ENCODE peak calls at places on chromosomes 2 and 18, in four cellular contexts. K, T, B and N are unnamed samples.

GRCh38 chr2:133152801-133153200 is 415.5 kb downstream of the NCKAP5 start:
- DNase-seq in T (no peak), K (no peak), B (no peak), N (no peak)

GRCh38 chr2:26251893-26252292 is 7.2 kb downstream of the HADHB start:
- DNase-seq in T (no peak), K (no peak), B (no peak), N (no peak)

GRCh38 chr2:237222683-237223082 is 137.0 kb downstream of the COPS8 start:
- DNase-seq in K (no peak), B (no peak), T (no peak), N (no peak)

GRCh38 chr18:62781893-62782292 is 66.6 kb downstream of the PHLPP1 start:
- DNase-seq in B (no peak), K (no peak), T (peak), N (no peak)

GRCh38 chr2:317501-318424 is 29.9 kb upstream of the ALKAL2 start:
- DNase-seq in K (peak), B (no peak), T (no peak), N (no peak)

GRCh38 chr2:226420646-226421045 is 379.0 kb downstream of the IRS1 start:
- DNase-seq in K (no peak), B (no peak), T (no peak), N (no peak)

GRCh38 chr2:929011-929735 is 21.5 kb upstream of the SNTG2 start:
- DNase-seq in T (no peak), K (no peak), B (no peak), N (no peak)

GRCh38 chr18:71324356-71324755 is 1035.5 kb downstream of the SOCS6 start:
- DNase-seq in K (no peak), B (no peak), T (no peak), N (no peak)

GRCh38 chr18:25144835-25145234 is 207.1 kb downstream of the ZNF521 start:
- DNase-seq in T (no peak), B (no peak), K (no peak), N (no peak)

GRCh38 chr18:332721-333513 is 65.1 kb upstream of the THOC1 start:
- DNase-seq in T (no peak), K (no peak), B (no peak), N (no peak)

GRCh38 chr18:48961547-48961946 is 10.8 kb upstream of the SMAD7 start:
- DNase-seq in T (no peak), B (no peak), K (no peak), N (no peak)

GRCh38 chr2:112118148-112118547 is 20.0 kb upstream of the FBLN7 start:
- DNase-seq in B (no peak), T (no peak), K (no peak), N (no peak)

GRCh38 chr2:64942693-64943092 is 46.5 kb upstream of the SLC1A4 start:
- DNase-seq in K (no peak), T (no peak), B (no peak), N (no peak)

GRCh38 chr18:50151876-50152275 is 43.1 kb downstream of the MYO5B start:
- DNase-seq in K (peak), T (no peak), B (no peak), N (no peak)

GRCh38 chr18:27121108-27121507 is 64.0 kb downstream of the CHST9 start:
- DNase-seq in K (no peak), T (no peak), B (no peak), N (no peak)

GRCh38 chr18:63307555-63308200 is 11.9 kb downstream of the BCL2 start:
- DNase-seq in K (no peak), B (no peak), T (no peak), N (no peak)

GRCh38 chr2:5520352-5520996 is 171.7 kb upstream of the SOX11 start:
- DNase-seq in B (no peak), T (no peak), K (no peak), N (no peak)

GRCh38 chr18:61579581-61579980 is 246.4 kb downstream of the CDH20 start:
- DNase-seq in K (no peak), B (no peak), T (no peak), N (no peak)

GRCh38 chr18:61869631-61870030 is 23.2 kb downstream of the RNF152 start:
- DNase-seq in T (no peak), K (no peak), B (no peak), N (no peak)

GRCh38 chr2:20186078-20186854 is 38.7 kb downstream of the SDC1 start:
- DNase-seq in B (no peak), T (peak), K (peak), N (peak)

GRCh38 chr2:120400546-120400945 is 54.6 kb downstream of the INHBB start:
- DNase-seq in B (no peak), T (no peak), K (no peak), N (no peak)

GRCh38 chr2:119282966-119283511 is 59.4 kb downstream of the STEAP3 start:
- DNase-seq in K (no peak), T (no peak), B (no peak), N (no peak)

DNA sequence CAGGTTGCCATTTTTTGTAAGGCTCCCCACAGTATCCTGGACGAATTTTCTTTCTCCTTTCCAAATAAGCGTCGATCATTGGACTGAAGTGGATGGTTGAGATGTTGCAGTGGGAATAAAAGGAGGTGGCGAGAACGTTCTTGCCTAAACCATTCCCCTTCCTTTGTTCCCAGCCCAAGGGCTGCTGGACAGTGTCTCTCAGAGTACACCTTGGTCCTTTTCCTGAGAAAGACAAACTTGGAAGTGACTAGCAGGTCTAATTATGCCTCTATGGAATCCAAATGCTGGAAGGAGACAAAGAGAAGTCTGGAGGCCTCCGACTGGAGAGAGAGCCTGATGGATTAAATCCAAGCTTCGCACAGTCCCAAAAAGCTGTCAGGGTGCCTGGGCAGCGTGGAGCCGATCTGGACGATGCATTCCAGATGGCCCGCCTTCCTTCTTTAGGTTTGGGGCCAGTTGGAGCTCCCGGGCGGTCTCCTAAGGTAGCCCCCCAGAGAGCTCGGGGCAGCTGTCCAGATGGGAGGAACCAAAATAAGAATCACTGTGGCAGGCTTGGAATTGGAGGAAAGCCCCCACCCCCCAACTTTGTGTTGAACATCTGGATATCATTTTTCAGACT is 186.8 kb downstream of the TMEM247 start:
- DNase-seq in B (no peak), T (no peak), K (no peak), N (no peak)
- TF ChIP-seq SPI1 in B (no peak), T (no peak), K (no peak), N (no peak)

DNA sequence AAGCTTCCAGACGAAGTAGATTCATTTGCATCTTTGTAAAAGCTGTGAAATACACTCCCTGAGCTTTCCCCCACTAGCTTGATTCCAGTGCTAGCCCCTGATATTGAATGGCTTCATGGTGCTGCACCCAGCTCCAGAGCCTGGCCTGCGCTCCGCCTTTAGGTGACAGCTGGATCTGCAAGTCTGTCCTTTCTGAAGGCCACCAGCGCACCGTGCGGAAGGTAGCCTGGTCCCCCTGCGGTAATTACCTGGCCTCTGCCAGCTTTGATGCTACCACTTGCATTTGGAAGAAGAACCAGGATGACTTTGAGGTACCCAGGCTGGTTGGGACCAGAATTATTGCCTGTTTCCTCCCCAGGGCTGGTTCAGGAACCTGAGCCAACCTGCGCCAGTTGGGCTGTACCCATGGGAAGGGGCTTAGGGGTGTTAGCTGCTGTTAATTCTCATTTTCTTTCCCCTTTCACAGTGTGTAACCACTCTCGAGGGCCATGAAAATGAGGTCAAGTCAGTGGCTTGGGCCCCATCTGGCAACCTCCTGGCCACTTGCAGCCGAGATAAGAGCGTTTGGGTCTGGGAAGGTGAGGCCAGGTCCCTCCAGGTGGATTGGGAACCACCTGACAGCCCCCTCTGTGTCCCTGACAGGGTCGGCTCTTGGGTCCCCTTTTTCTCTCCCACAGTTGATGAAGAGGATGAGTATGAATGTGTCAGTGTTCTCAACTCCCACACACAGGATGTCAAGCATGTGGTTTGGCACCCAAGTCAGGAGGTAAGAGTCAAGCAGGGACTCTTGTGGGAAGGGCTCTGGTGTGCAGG is 1.3 kb downstream of the CIAO1 start:
- DNase-seq in T (peak), B (no peak), K (peak), N (peak)
- TF ChIP-seq SPI1 in T (no peak), B (no peak), K (no peak), N (no peak)

GRCh38 chr18:23106575-23106974 is 28.7 kb upstream of the CABLES1 start:
- DNase-seq in K (no peak), T (no peak), B (no peak), N (no peak)
- TF ChIP-seq SPI1 in K (no peak), T (no peak), B (no peak), N (no peak)

GRCh38 chr2:96771792-96772618 is 11.3 kb downstream of the CNNM4 start:
- DNase-seq in B (no peak), T (no peak), K (no peak), N (no peak)

GRCh38 chr2:96773922-96774321 is 13.2 kb downstream of the CNNM4 start:
- DNase-seq in T (peak), B (no peak), K (no peak), N (no peak)

GRCh38 chr2:96772903-96773675 is 12.4 kb downstream of the CNNM4 start:
- DNase-seq in K (no peak), T (no peak), B (peak), N (peak)

GRCh38 chr2:96770451-96770850 is 9.7 kb downstream of the CNNM4 start:
- DNase-seq in K (no peak), T (no peak), B (no peak), N (no peak)

DNA sequence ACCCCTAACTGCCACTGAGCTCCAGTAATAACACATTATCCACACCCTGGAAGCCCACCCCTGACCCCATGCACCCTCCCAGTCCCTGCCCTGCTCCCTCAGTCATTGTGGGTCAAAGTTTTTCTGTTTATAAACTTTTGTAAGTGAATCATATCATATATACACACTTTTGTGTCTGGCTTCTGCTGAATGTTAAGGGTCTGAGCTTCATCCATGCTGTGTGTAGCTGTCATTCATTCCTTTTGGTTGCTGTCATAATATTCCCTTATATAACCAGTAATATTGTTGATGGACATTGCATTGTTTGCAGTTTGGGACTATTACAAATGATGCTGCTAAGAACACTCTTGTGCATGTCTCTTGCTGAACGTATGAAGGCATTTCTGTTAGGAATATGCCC is 14.5 kb downstream of the CNNM4 start:
- DNase-seq in B (no peak), T (no peak), K (no peak), N (no peak)
- TF ChIP-seq SPI1 in B (no peak), T (no peak), K (no peak), N (no peak)

GRCh38 chr18:35335861-35336260 is 8.4 kb downstream of the ZNF24 start:
- DNase-seq in K (no peak), T (no peak), B (no peak), N (no peak)
- TF ChIP-seq SPI1 in K (no peak), T (no peak), B (no peak), N (no peak)

GRCh38 chr2:75799859-75800258 is 89.1 kb upstream of the GCFC2 start:
- DNase-seq in K (no peak), T (no peak), B (no peak), N (no peak)
- TF ChIP-seq SPI1 in K (no peak), T (no peak), B (peak), N (no peak)

GRCh38 chr2:217789736-217790181 is 213.0 kb downstream of the TNS1 start:
- DNase-seq in T (no peak), B (no peak), K (no peak), N (no peak)
- TF ChIP-seq SPI1 in T (peak), B (no peak), K (no peak), N (peak)